ENCODE peak calls at places on chromosomes 3 and 15, in eight cellular contexts. U, H, S, K, B, J, N and C are unnamed samples.

GRCh38 chr15:52003710-52004109 is 15.3 kb upstream of the MAPK6 start:
- DNase-seq in H (no peak), S (no peak), N (no peak), J (no peak), B (no peak), U (no peak), K (no peak), C (no peak)

GRCh38 chr3:138513073-138513843 is 78.8 kb downstream of the ESYT3 start:
- DNase-seq in K (no peak), B (no peak), U (no peak), N (no peak), S (no peak), J (no peak), H (no peak), C (no peak)

GRCh38 chr3:183268361-183268760 is 15.3 kb downstream of the B3GNT5 start:
- DNase-seq in U (no peak), K (no peak), N (no peak), B (no peak), J (no peak), S (no peak), H (no peak), C (no peak)

GRCh38 chr15:60423540-60423939 is 25.8 kb upstream of the ANXA2 start:
- DNase-seq in N (peak; percentile 60), U (no peak), J (no peak), H (no peak), S (no peak), B (no peak), K (no peak), C (no peak)

GRCh38 chr3:59802045-59802444 is 752.2 kb upstream of the CFAP20DC start:
- DNase-seq in K (no peak), S (no peak), H (no peak), J (no peak), U (no peak), N (no peak), B (no peak), C (no peak)

GRCh38 chr3:10169000-10169496 is 4.3 kb downstream of the IRAK2 start:
- DNase-seq in H (no peak), N (peak; percentile 21), S (peak; percentile 62), J (no peak), B (no peak), K (no peak), U (no peak), C (no peak)

GRCh38 chr3:67706934-67707333 is 52.5 kb upstream of the SUCLG2 start:
- DNase-seq in S (no peak), K (no peak), H (no peak), U (no peak), J (no peak), N (no peak), B (no peak), C (no peak)

GRCh38 chr15:69314174-69314573 is 15.5 kb downstream of the PAQR5 start:
- DNase-seq in U (no peak), B (no peak), J (no peak), H (no peak), S (peak; percentile 71), K (no peak), N (no peak), C (no peak)

GRCh38 chr3:194642769-194643168 is 9.6 kb upstream of the TMEM44 start:
- DNase-seq in J (no peak), S (no peak), N (no peak), U (no peak), B (no peak), H (no peak), K (no peak), C (no peak)

GRCh38 chr15:61500951-61501350 is 271.8 kb upstream of the RORA start:
- DNase-seq in J (no peak), B (no peak), U (no peak), K (no peak), S (no peak), N (no peak), H (no peak), C (no peak)

GRCh38 chr3:94162700-94163099 is 99.8 kb downstream of the NSUN3 start:
- DNase-seq in B (no peak), H (no peak), U (no peak), N (peak; percentile 13), K (no peak), S (no peak), J (no peak), C (no peak)

GRCh38 chr15:90286678-90287077 is 21.2 kb downstream of the NGRN start:
- DNase-seq in J (no peak), H (no peak), U (no peak), S (no peak), B (no peak), N (peak; percentile 35), K (no peak), C (no peak)

GRCh38 chr3:173789530-173789929 is 392.0 kb downstream of the NLGN1 start:
- DNase-seq in J (no peak), B (no peak), N (no peak), S (no peak), K (no peak), U (no peak), H (no peak), C (no peak)

GRCh38 chr3:30124435-30125390 is 481.7 kb upstream of the TGFBR2 start:
- DNase-seq in J (no peak), B (peak; percentile 22), U (no peak), N (peak; percentile 17), K (no peak), S (no peak), H (no peak), C (no peak)

GRCh38 chr3:126464093-126464492 is 11.6 kb downstream of the ZXDC start:
- DNase-seq in N (no peak), U (no peak), J (no peak), S (peak; percentile 18), H (no peak), K (no peak), B (no peak), C (no peak)
- TF ChIP-seq CTCF in N (no peak), U (no peak), J (no peak), S (no peak), H (no peak), K (no peak), B (no peak), C (no peak)

GRCh38 chr3:150183619-150184425 is 213.1 kb upstream of the PFN2 start:
- DNase-seq in J (peak; percentile 82), H (peak; percentile 25), K (peak; percentile 68), N (peak; percentile 58), S (peak; percentile 76), B (peak; percentile 55), U (no peak), C (peak; percentile 58)

GRCh38 chr3:150179330-150179729 is 208.6 kb upstream of the PFN2 start:
- DNase-seq in H (no peak), N (no peak), B (no peak), U (no peak), J (no peak), S (no peak), K (no peak), C (no peak)

GRCh38 chr3:150180349-150180748 is 209.7 kb upstream of the PFN2 start:
- DNase-seq in J (no peak), N (no peak), K (no peak), H (no peak), S (no peak), B (peak; percentile 55), U (no peak), C (no peak)

DNA sequence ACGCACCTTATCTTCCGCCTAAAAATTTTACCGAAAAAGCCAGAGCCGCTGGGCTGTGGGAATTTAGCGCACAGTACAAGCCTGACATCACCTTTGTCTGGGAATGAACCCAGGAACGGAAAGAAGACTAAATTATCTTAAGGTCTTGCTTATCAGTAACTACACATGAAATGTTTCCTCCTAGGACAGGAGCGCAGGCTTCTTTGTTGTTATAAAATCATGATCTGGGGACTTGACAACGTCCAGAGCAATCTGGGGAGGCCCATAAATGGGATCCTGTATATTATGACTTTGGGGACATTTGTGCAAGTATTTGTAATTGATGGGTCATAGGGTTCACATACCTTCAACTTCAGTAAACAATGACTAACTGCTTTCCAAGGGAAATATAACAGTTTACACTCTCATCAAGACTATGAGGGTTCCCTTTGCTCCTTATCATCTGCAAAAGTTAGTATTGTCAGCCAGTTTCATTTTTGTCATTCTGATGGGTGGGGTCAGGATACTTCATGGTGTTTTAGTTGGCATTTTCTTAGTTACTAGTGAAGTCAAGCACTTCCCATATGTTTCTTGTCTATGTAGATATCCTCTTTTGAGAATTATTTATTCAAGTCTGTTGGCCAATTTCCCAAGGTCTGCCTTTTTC is 213.9 kb upstream of the PFN2 start:
- DNase-seq in H (no peak), J (no peak), S (no peak), K (no peak), B (no peak), U (no peak), N (no peak), C (no peak)
- H3K4me3 ChIP-seq in H (peak overlapping the region; percentile 65), J (peak overlapping the region; percentile 58), S (peak overlapping the region; percentile 27), K (no peak overlapping the region), B (no peak overlapping the region), U (no peak overlapping the region), N (peak overlapping the region; percentile 54), C (no peak overlapping the region)

GRCh38 chr3:156532730-156533129 is 22.2 kb downstream of the SSR3 start:
- DNase-seq in U (no peak), N (no peak), K (no peak), J (no peak), S (no peak), H (no peak), B (no peak), C (no peak)
- H3K4me1 ChIP-seq in U (no peaks in the 10 kb centered on the region), N (peaks cover 21% of the 10 kb centered on the region), K (peaks cover 32% of the 10 kb centered on the region), J (no peaks in the 10 kb centered on the region), S (no peaks in the 10 kb centered on the region), H (peaks cover 18% of the 10 kb centered on the region), B (peaks cover 22% of the 10 kb centered on the region), C (peaks cover 6% of the 10 kb centered on the region)

GRCh38 chr3:28800203-28800602 is 451.6 kb upstream of the AZI2 start:
- DNase-seq in H (no peak), J (no peak), B (no peak), K (no peak), N (no peak), S (no peak), U (no peak), C (no peak)

DNA sequence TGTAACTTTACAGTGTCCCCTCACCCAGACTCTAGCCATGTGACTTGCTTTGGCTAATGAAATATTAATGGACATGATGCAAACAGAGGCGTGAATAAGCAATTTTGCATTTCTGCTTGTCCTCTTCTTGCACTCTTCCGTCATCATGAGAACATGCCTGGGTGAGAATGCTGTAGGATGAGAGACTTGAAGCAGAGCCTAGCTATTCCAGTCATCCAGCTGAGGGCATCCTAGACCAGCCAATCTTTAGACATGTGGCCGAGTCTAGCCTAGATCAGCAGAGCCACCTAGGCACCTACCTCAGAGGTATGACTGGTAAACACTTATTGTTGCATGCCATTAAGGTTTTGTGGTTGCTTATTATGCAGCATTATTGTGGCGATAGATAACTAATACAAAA is 450.5 kb upstream of the AZI2 start:
- DNase-seq in S (no peak), N (no peak), B (no peak), K (no peak), U (no peak), J (no peak), H (no peak), C (no peak)
- TF ChIP-seq CTCF in S (no peak), N (no peak), B (no peak), K (no peak), U (no peak), J (no peak), H (no peak), C (no peak)

DNA sequence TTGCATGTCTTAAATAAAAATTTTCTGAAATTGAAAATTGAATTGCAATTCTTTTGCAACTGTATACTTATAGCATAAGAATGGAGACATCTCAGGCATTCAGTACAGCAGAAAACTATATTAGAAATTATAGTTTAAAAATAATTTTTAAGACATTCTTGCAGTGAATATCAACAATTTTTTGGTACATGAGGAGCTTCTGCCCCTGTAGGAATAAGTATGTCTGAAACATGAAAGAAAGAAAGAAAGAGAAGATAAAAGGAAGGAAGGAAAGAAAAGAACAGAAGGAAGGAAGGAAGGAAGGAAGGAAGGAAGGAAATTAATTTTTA is 165.0 kb downstream of the GMNC start:
- DNase-seq in K (no peak), B (no peak), H (no peak), U (no peak), S (no peak), J (no peak), N (no peak), C (no peak)
- H3K4me3 ChIP-seq in K (no peak overlapping the region), B (no peak overlapping the region), H (no peak overlapping the region), U (no peak overlapping the region), S (no peak overlapping the region), J (no peak overlapping the region), N (no peak overlapping the region), C (no peak overlapping the region)